ENCODE peak calls at places on chromosome 20, in four cellular contexts. One of them, this sample, is unnamed.

GRCh38 chr20:57214427-57214826 is 52.0 kb downstream of the BMP7 start:
- DNase-seq in mesendoderm: no peak
- DNase-seq in Karpas-422: no peak
- DNase-seq in RWPE1: no peak
- DNase-seq in this sample: no peak

GRCh38 chr20:20407891-20408805 is 40.2 kb downstream of the INSM1 start:
- DNase-seq in mesendoderm: peak; percentile 58
- DNase-seq in Karpas-422: peak; percentile 43
- DNase-seq in RWPE1: no peak
- DNase-seq in this sample: no peak

GRCh38 chr20:23445596-23446217 is 6.2 kb downstream of the CSTL1 start:
- DNase-seq in mesendoderm: peak; percentile 47
- DNase-seq in Karpas-422: no peak
- DNase-seq in RWPE1: peak; percentile 48
- DNase-seq in this sample: no peak

GRCh38 chr20:41232971-41233926 is 84.3 kb downstream of the ZHX3 start:
- DNase-seq in mesendoderm: peak; percentile 34
- DNase-seq in Karpas-422: no peak
- DNase-seq in RWPE1: peak; percentile 95
- DNase-seq in this sample: no peak

GRCh38 chr20:34528921-34529297 is 12.7 kb downstream of the DYNLRB1 start:
- DNase-seq in mesendoderm: no peak
- DNase-seq in Karpas-422: no peak
- DNase-seq in RWPE1: no peak
- DNase-seq in this sample: no peak

GRCh38 chr20:34268851-34269668 is 27.8 kb downstream of the ASIP start:
- DNase-seq in mesendoderm: peak; percentile 75
- DNase-seq in Karpas-422: no peak
- DNase-seq in RWPE1: no peak
- DNase-seq in this sample: peak; percentile 38

GRCh38 chr20:361562-361961 is 14.7 kb downstream of the NRSN2 start:
- DNase-seq in mesendoderm: no peak
- DNase-seq in Karpas-422: peak; percentile 92
- DNase-seq in RWPE1: no peak
- DNase-seq in this sample: no peak

GRCh38 chr20:50224553-50225255 is 34.1 kb downstream of the CEBPB start:
- DNase-seq in mesendoderm: peak; percentile 25
- DNase-seq in Karpas-422: peak; percentile 48
- DNase-seq in RWPE1: no peak
- DNase-seq in this sample: no peak

GRCh38 chr20:2967841-2968240 is 75.6 kb upstream of the GNRH2 start:
- DNase-seq in mesendoderm: no peak
- DNase-seq in Karpas-422: no peak
- DNase-seq in RWPE1: peak; percentile 24
- DNase-seq in this sample: no peak

GRCh38 chr20:50286174-50286511 is 95.5 kb downstream of the CEBPB start:
- DNase-seq in mesendoderm: no peak
- DNase-seq in Karpas-422: no peak
- DNase-seq in RWPE1: no peak
- DNase-seq in this sample: no peak

GRCh38 chr20:8913452-8913851 is 155.4 kb upstream of the PLCB4 start:
- DNase-seq in mesendoderm: no peak
- DNase-seq in Karpas-422: no peak
- DNase-seq in RWPE1: no peak
- DNase-seq in this sample: no peak

GRCh38 chr20:10540636-10541493 is 105.8 kb downstream of the SLX4IP start:
- DNase-seq in mesendoderm: peak; percentile 46
- DNase-seq in Karpas-422: no peak
- DNase-seq in RWPE1: peak; percentile 64
- DNase-seq in this sample: no peak

GRCh38 chr20:59661621-59662020 is 57.3 kb downstream of the PHACTR3 start:
- DNase-seq in mesendoderm: no peak
- DNase-seq in Karpas-422: no peak
- DNase-seq in RWPE1: no peak
- DNase-seq in this sample: no peak

GRCh38 chr20:63497138-63497945 is 1.5 kb downstream of the EEF1A2 start:
- DNase-seq in mesendoderm: no peak
- DNase-seq in Karpas-422: no peak
- DNase-seq in RWPE1: no peak
- DNase-seq in this sample: no peak

GRCh38 chr20:10622657-10623418 is 51.0 kb downstream of the JAG1 start:
- DNase-seq in mesendoderm: no peak
- DNase-seq in Karpas-422: no peak
- DNase-seq in RWPE1: no peak
- DNase-seq in this sample: no peak

GRCh38 chr20:362271-363254 is 15.7 kb downstream of the NRSN2 start:
- DNase-seq in mesendoderm: peak; percentile 61
- DNase-seq in Karpas-422: peak; percentile 81
- DNase-seq in RWPE1: peak; percentile 96
- DNase-seq in this sample: no peak

GRCh38 chr20:32449057-32449889 is 91.1 kb downstream of the ASXL1 start:
- DNase-seq in mesendoderm: no peak
- DNase-seq in Karpas-422: no peak
- DNase-seq in RWPE1: no peak
- DNase-seq in this sample: no peak
- H3K27ac ChIP-seq in mesendoderm: no peak overlapping the region
- H3K27ac ChIP-seq in Karpas-422: no peak overlapping the region
- H3K27ac ChIP-seq in RWPE1: peak overlapping the region; percentile 56
- H3K27ac ChIP-seq in this sample: peak overlapping the region; percentile 19

GRCh38 chr20:12721636-12722035 is 287.1 kb upstream of the SPTLC3 start:
- DNase-seq in mesendoderm: no peak
- DNase-seq in Karpas-422: no peak
- DNase-seq in RWPE1: no peak
- DNase-seq in this sample: no peak

GRCh38 chr20:12723811-12724210 is 285.0 kb upstream of the SPTLC3 start:
- DNase-seq in mesendoderm: no peak
- DNase-seq in Karpas-422: no peak
- DNase-seq in RWPE1: no peak
- DNase-seq in this sample: no peak

GRCh38 chr20:12722096-12722495 is 286.7 kb upstream of the SPTLC3 start:
- DNase-seq in mesendoderm: peak; percentile 48
- DNase-seq in Karpas-422: no peak
- DNase-seq in RWPE1: no peak
- DNase-seq in this sample: no peak
- H3K27ac ChIP-seq in mesendoderm: no peak overlapping the region
- H3K27ac ChIP-seq in Karpas-422: no peak overlapping the region
- H3K27ac ChIP-seq in RWPE1: no peak overlapping the region
- H3K27ac ChIP-seq in this sample: no peak overlapping the region

GRCh38 chr20:31948008-31948407 is 3.8 kb downstream of the PDRG1 start:
- DNase-seq in mesendoderm: peak; percentile 26
- DNase-seq in Karpas-422: peak; percentile 61
- DNase-seq in RWPE1: no peak
- DNase-seq in this sample: no peak

GRCh38 chr20:31949877-31950646 is 1.8 kb downstream of the PDRG1 start:
- DNase-seq in mesendoderm: no peak
- DNase-seq in Karpas-422: no peak
- DNase-seq in RWPE1: no peak
- DNase-seq in this sample: no peak

GRCh38 chr20:31951530-31952453 is at the start of gene PDRG1:
- DNase-seq in mesendoderm: peak; percentile 97
- DNase-seq in Karpas-422: peak; percentile 98
- DNase-seq in RWPE1: peak; percentile 98
- DNase-seq in this sample: peak; percentile 99

GRCh38 chr20:31953749-31954148 is 1.9 kb upstream of the PDRG1 start:
- DNase-seq in mesendoderm: no peak
- DNase-seq in Karpas-422: no peak
- DNase-seq in RWPE1: no peak
- DNase-seq in this sample: no peak

DNA sequence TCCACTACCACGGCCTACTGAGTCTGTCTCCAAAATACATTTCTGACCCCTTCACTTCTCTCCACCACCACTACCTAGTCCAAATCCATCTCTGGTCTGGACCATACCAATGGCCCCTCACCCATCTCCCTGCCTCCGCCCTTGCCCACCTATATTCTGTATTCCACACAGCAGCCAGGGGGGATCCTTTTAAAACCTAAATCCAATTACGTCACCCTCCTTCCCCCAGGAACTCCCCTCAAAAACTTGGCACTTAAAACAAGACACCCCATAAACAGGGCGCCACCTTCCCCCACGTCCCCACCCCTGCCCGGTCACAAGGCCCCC is 680 bp downstream of the PDRG1 start:
- DNase-seq in mesendoderm: no peak
- DNase-seq in Karpas-422: no peak
- DNase-seq in RWPE1: no peak
- DNase-seq in this sample: no peak
- H3K27ac ChIP-seq in mesendoderm: no peak overlapping the region
- H3K27ac ChIP-seq in Karpas-422: peak overlapping the region; percentile 3
- H3K27ac ChIP-seq in RWPE1: peak overlapping the region; percentile 61
- H3K27ac ChIP-seq in this sample: peak overlapping the region; percentile 76

DNA sequence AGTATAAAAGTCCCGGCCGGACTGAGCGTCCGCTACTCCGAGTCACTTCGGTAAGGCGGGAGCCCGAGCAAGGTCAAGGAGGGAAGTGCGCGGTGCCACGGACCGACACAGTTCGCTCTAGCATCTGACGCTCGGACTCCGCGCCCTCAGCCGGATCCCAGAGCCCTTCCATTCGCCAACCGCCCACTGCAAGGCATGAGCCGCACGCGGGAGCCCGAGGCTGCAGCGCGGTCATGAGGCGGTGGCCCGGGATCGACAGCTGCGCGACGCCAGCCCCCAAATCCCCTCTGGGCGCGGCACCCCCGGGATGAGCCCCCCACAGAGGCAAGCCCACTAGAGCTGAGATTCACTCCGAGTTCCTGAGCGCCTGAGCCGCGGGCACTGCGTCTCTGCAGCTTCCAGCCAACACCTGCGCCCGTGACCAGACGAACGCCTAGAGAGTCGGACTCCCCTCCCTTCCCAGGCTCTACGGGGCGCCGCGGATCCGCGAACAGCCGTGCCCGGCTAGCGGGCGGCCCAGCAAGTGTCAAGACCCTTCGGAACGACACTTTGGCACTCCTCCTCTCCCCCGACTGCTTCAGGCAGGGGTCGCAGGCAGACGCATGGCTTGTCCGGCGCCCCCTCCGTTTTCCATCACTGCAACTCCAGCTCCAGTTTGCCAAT is 749 bp upstream of the ISM1 start:
- DNase-seq in mesendoderm: peak; percentile 86
- DNase-seq in Karpas-422: no peak
- DNase-seq in RWPE1: peak; percentile 32
- DNase-seq in this sample: peak; percentile 45
- H3K27ac ChIP-seq in mesendoderm: no peak overlapping the region
- H3K27ac ChIP-seq in Karpas-422: no peak overlapping the region
- H3K27ac ChIP-seq in RWPE1: no peak overlapping the region
- H3K27ac ChIP-seq in this sample: peak overlapping the region; percentile 56

DNA sequence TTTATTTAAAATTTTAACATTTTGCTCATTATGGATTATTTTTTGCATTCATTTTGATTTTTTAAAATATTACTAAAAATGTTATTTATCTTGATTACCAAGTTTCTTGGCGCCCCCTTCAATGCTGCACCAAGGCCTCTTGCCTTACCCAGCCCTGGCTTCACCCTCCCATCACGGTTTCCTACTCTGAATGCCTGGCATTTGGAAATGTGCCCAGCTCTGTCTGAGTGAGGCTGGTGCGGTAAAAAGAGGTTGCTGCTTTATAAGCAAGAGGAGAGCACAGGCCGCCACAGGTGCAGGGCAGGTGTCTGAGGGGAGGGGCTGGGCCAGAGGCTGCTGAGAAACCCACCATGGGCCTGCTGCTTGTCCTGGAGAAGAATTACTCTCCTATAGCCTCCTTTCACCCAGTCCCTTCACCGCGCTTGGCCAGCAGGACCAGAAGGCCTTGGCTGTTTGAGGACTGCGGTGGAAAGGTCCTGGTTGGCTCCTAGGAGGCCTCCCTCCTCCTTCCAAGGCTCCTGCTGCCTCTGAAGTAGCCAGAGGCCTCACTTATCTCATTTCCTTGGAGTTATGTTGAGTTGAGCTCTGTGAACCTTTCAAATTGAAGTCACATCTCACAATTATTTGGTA is 62.6 kb downstream of the BANF2 start:
- DNase-seq in mesendoderm: peak; percentile 33
- DNase-seq in Karpas-422: no peak
- DNase-seq in RWPE1: no peak
- DNase-seq in this sample: no peak
- H3K27ac ChIP-seq in mesendoderm: no peak overlapping the region
- H3K27ac ChIP-seq in Karpas-422: no peak overlapping the region
- H3K27ac ChIP-seq in RWPE1: no peak overlapping the region
- H3K27ac ChIP-seq in this sample: no peak overlapping the region

GRCh38 chr20:38805958-38806854 is 709 bp downstream of the PPP1R16B start:
- DNase-seq in mesendoderm: peak; percentile 45
- DNase-seq in Karpas-422: no peak
- DNase-seq in RWPE1: no peak
- DNase-seq in this sample: peak; percentile 51

GRCh38 chr20:38806855-38807655 is 1.6 kb downstream of the PPP1R16B start:
- DNase-seq in mesendoderm: peak; percentile 15
- DNase-seq in Karpas-422: no peak
- DNase-seq in RWPE1: no peak
- DNase-seq in this sample: peak; percentile 7

GRCh38 chr20:38804682-38805501 is 605 bp upstream of the PPP1R16B start:
- DNase-seq in mesendoderm: peak; percentile 89
- DNase-seq in Karpas-422: no peak
- DNase-seq in RWPE1: no peak
- DNase-seq in this sample: peak; percentile 86

GRCh38 chr20:38804243-38804642 is 1.3 kb upstream of the PPP1R16B start:
- DNase-seq in mesendoderm: peak; percentile 30
- DNase-seq in Karpas-422: no peak
- DNase-seq in RWPE1: no peak
- DNase-seq in this sample: no peak

DNA sequence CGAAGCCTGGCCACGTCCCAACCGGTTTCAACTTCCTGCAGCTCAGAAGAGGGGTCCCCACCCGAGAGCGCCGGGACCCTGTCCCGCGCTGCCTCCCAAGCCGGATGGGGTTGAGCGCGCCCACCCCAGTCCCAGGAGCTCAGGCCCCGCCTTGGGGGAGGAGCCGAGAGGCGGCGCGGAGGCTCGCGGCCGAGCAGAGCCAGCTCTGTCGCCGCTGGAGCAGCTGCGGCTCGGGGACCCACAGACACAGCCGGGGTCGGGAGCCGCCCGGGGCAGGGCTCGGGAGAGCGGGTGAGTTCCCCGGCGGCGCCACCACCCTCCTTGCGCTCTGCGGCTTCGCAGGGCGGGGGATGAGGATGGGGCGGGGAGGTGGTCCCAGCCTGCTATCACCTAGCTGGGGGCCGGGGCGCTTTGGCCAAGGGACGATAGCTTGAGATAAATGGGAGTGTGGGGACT is at the start of gene PPP1R16B:
- DNase-seq in mesendoderm: peak; percentile 74
- DNase-seq in Karpas-422: peak; percentile 61
- DNase-seq in RWPE1: no peak
- DNase-seq in this sample: peak; percentile 83
- H3K27ac ChIP-seq in mesendoderm: peak within 1 kb of the TSS; percentile 70
- H3K27ac ChIP-seq in Karpas-422: no peak within 1 kb of the TSS
- H3K27ac ChIP-seq in RWPE1: no peak within 1 kb of the TSS
- H3K27ac ChIP-seq in this sample: peak within 1 kb of the TSS; percentile 99

GRCh38 chr20:25006431-25007167 is 14.0 kb upstream of the APMAP start:
- DNase-seq in mesendoderm: no peak
- DNase-seq in Karpas-422: no peak
- DNase-seq in RWPE1: no peak
- DNase-seq in this sample: no peak
- H3K27ac ChIP-seq in mesendoderm: no peak overlapping the region
- H3K27ac ChIP-seq in Karpas-422: no peak overlapping the region
- H3K27ac ChIP-seq in RWPE1: no peak overlapping the region
- H3K27ac ChIP-seq in this sample: no peak overlapping the region